ENCODE peak calls at places on chromosomes 3 and 15, in five cellular contexts. V is hippocampal formation, W is neural crest cell, G is GM04504, F is Daoy. I is an unnamed sample.

GRCh38 chr15:40891810-40892448 is 2.3 kb upstream of the VPS18 start:
- DNase-seq in V (peak; percentile 30), W (no peak), G (peak; percentile 13), F (peak; percentile 39), I (no peak)

GRCh38 chr15:59169337-59169736 is 37.3 kb upstream of the LDHAL6B start:
- DNase-seq in V (no peak), W (no peak), G (peak; percentile 69), F (peak; percentile 54), I (peak; percentile 38)

GRCh38 chr15:94910166-94910565 is 678.8 kb downstream of the MCTP2 start:
- DNase-seq in V (no peak), W (no peak), G (no peak), F (peak; percentile 63), I (no peak)

GRCh38 chr3:72520690-72521308 is 327.4 kb downstream of the SHQ1 start:
- DNase-seq in V (no peak), W (no peak), G (no peak), F (peak; percentile 71), I (peak; percentile 58)

GRCh38 chr15:74172751-74173544 is 562 bp upstream of the ISLR start:
- DNase-seq in V (no peak), W (no peak), G (no peak), F (peak; percentile 64), I (no peak)

GRCh38 chr15:101068961-101069734 is 150.0 kb downstream of the LRRK1 start:
- DNase-seq in V (no peak), W (peak; percentile 63), G (no peak), F (no peak), I (no peak)

GRCh38 chr15:63234479-63234878 is 42.9 kb upstream of the APH1B start:
- DNase-seq in V (no peak), W (no peak), G (no peak), F (peak; percentile 65), I (no peak)

GRCh38 chr3:43852066-43852465 is 161.3 kb downstream of the ABHD5 start:
- DNase-seq in V (no peak), W (no peak), G (peak; percentile 47), F (no peak), I (peak; percentile 48)

GRCh38 chr3:53161820-53162671 is 1.0 kb downstream of the PRKCD start:
- DNase-seq in V (no peak), W (peak; percentile 23), G (no peak), F (peak; percentile 24), I (no peak)

GRCh38 chr3:133401374-133402135 is 1.7 kb downstream of the BFSP2 start:
- DNase-seq in V (no peak), W (no peak), G (no peak), F (no peak), I (peak; percentile 43)

GRCh38 chr3:134357261-134357913 is 16.9 kb downstream of the AMOTL2 start:
- DNase-seq in V (no peak), W (no peak), G (peak; percentile 6), F (no peak), I (no peak)

GRCh38 chr3:71816141-71816540 is 31.2 kb upstream of the PROK2 start:
- DNase-seq in V (no peak), W (no peak), G (no peak), F (no peak), I (no peak)

GRCh38 chr3:94036909-94037507 is 8.6 kb upstream of the STX19 start:
- DNase-seq in V (no peak), W (no peak), G (peak; percentile 38), F (peak; percentile 30), I (peak; percentile 4)

GRCh38 chr3:71397046-71397445 is 186.5 kb downstream of the FOXP1 start:
- DNase-seq in V (no peak), W (peak; percentile 23), G (no peak), F (peak; percentile 39), I (no peak)